ENCODE peak calls at places on chromosomes 5 and 9, in seven cellular contexts. E is effector memory CD4-positive, alpha-beta T cell; H is AG10803; R is Caco-2; V is GM12865; W is cardiac muscle cell; Q is CD8-positive, alpha-beta memory T cell. T is an unnamed sample.

GRCh38 chr5:146005723-146006122 is 69.3 kb downstream of the SH3RF2 start:
- DNase-seq in E (no peak), H (peak), R (no peak), V (no peak), W (no peak), Q (no peak), T (no peak)

GRCh38 chr5:34062419-34062818 is 19.4 kb upstream of the C1QTNF3 start:
- DNase-seq in E (no peak), H (peak), R (no peak), V (no peak), W (peak), Q (no peak), T (no peak)

GRCh38 chr9:110580850-110581249 is 1.3 kb upstream of the SVEP1 start:
- DNase-seq in E (no peak), H (peak), R (no peak), V (no peak), W (no peak), Q (no peak), T (no peak)

GRCh38 chr9:92747459-92748232 is 17.0 kb downstream of the BICD2 start:
- DNase-seq in E (no peak), H (no peak), R (no peak), V (no peak), W (no peak), Q (no peak), T (no peak)

GRCh38 chr9:110969971-110970381 is 68.3 kb downstream of the LPAR1 start:
- DNase-seq in E (no peak), H (peak), R (peak), V (no peak), W (peak), Q (no peak), T (no peak)

GRCh38 chr5:133844836-133845235 is 123.6 kb downstream of the C5orf15 start:
- DNase-seq in E (no peak), H (no peak), R (no peak), V (no peak), W (no peak), Q (no peak), T (no peak)

GRCh38 chr5:154587123-154587725 is 109.2 kb upstream of the HAND1 start:
- DNase-seq in E (no peak), H (no peak), R (peak), V (no peak), W (peak), Q (no peak), T (no peak)

GRCh38 chr5:135468086-135468485 is 15.9 kb upstream of the TIFAB start:
- DNase-seq in E (no peak), H (no peak), R (peak), V (no peak), W (no peak), Q (no peak), T (no peak)

GRCh38 chr5:177403194-177403825 is 2.8 kb upstream of the PFN3 start:
- DNase-seq in E (peak), H (no peak), R (peak), V (peak), W (no peak), Q (peak), T (peak)

GRCh38 chr5:56123531-56124243 is 109.4 kb downstream of the ANKRD55 start:
- DNase-seq in E (no peak), H (peak), R (peak), V (no peak), W (peak), Q (no peak), T (no peak)

GRCh38 chr9:128113526-128114325 is 13.8 kb downstream of the PTGES2 start:
- DNase-seq in E (no peak), H (no peak), R (peak), V (no peak), W (no peak), Q (peak), T (no peak)

GRCh38 chr5:177403826-177404640 is 3.6 kb upstream of the PFN3 start:
- DNase-seq in E (peak), H (peak), R (peak), V (peak), W (peak), Q (peak), T (peak)

GRCh38 chr9:89576404-89576824 is 28.4 kb upstream of the GADD45G start:
- DNase-seq in E (no peak), H (peak), R (no peak), V (peak), W (peak), Q (no peak), T (peak)

DNA sequence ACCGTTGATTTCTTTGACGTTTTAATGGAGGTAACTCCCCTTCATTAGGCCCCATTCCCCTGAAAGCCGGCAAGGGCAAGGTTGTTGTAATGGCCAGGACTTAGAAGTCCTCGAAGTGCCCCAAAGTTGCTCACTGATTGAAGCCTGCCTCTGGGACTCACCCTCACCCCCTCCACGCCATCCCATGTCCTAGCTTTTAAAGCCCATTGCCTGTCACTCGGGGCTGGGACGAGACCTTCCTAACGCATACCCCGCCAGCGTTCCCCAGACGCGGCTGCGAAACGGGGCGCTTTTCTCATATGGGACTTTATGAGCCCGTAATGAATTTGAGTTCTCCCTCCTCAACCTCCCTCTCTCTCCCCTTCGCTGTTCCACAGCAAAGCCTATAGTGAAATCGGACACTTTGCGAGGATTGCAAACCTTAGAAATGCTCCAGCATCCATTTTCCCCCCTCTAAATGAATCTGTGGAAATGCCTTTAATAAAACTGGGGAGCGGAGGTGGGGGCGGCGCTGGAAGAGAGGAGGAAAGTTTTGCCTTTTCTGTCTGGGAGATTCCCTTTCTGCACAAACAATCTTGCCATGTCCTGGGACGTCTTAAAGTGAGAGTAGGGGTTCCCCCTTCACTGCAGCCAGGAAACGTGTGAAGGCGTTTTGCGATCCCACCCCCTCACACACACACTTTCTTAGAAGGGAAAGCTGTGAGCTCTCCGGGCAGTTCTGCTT is 1.5 kb downstream of the PAPPA start:
- DNase-seq in E (no peak), H (peak), R (no peak), V (no peak), W (peak), Q (no peak), T (no peak)
- H3K4me3 ChIP-seq in E (no peak), H (peak), R (no peak), V (no peak), W (peak), Q (no peak), T (no peak)

GRCh38 chr9:83956288-83957028 is 23.6 kb downstream of the HNRNPK start:
- DNase-seq in E (peak), H (peak), R (peak), V (peak), W (peak), Q (peak), T (peak)
- H3K4me3 ChIP-seq in E (peak), H (peak), R (peak), V (peak), W (no peak), Q (peak), T (peak)

GRCh38 chr9:14365667-14366066 is 51.7 kb upstream of the NFIB start:
- DNase-seq in E (no peak), H (peak), R (no peak), V (no peak), W (no peak), Q (no peak), T (no peak)
- H3K4me3 ChIP-seq in E (no peak), H (no peak), R (no peak), V (no peak), W (no peak), Q (no peak), T (no peak)

GRCh38 chr5:137959488-137959887 is 70.2 kb downstream of the PKD2L2 start:
- DNase-seq in E (no peak), H (no peak), R (no peak), V (no peak), W (no peak), Q (no peak), T (no peak)

GRCh38 chr5:137957948-137958347 is 68.7 kb downstream of the PKD2L2 start:
- DNase-seq in E (no peak), H (no peak), R (no peak), V (no peak), W (peak), Q (no peak), T (no peak)

GRCh38 chr5:137960141-137960540 is 70.9 kb downstream of the PKD2L2 start:
- DNase-seq in E (no peak), H (no peak), R (no peak), V (no peak), W (peak), Q (no peak), T (no peak)

DNA sequence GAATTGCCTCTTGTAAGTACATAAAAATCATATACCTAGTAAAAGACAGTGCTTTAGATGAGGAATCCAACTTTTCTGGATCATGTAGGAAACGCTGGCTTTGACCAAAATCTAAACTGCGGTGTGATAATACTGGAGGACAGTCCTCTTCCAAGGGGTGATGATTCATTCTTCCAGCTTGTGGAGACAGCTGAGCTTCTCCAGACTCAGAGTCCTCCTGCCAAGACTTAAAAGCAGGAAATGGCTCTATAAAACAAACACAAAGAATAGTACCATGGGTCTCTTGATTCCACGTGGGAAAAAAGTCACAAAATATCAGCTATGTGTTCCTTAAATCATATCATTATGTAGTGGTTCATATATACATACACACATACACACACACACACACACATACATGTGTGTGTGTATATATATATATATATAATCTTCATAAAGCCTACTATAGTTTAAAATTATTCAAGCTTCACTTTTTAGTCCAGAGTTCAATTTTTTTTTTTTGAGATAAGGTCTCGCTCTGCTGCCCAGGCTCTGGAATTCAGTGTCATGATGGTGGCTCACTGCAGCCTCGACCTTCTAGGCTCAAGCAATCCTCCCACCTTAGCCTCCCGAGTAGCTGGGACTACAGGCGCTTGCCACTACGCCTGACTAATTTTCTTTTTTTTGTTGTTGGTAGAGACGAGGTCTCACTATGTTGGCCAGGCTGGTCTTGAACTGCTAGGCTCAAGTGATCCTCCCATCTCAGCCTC is 65.0 kb downstream of the PKD2L2 start:
- DNase-seq in E (no peak), H (peak), R (no peak), V (no peak), W (peak), Q (no peak), T (no peak)
- H3K4me3 ChIP-seq in E (no peak), H (peak), R (no peak), V (no peak), W (no peak), Q (no peak), T (no peak)

GRCh38 chr5:50665091-50665490 is 1.3 kb upstream of the PARP8 start:
- DNase-seq in E (no peak), H (no peak), R (no peak), V (no peak), W (no peak), Q (no peak), T (no peak)
- H3K4me3 ChIP-seq in E (no peak), H (no peak), R (no peak), V (no peak), W (no peak), Q (no peak), T (no peak)

DNA sequence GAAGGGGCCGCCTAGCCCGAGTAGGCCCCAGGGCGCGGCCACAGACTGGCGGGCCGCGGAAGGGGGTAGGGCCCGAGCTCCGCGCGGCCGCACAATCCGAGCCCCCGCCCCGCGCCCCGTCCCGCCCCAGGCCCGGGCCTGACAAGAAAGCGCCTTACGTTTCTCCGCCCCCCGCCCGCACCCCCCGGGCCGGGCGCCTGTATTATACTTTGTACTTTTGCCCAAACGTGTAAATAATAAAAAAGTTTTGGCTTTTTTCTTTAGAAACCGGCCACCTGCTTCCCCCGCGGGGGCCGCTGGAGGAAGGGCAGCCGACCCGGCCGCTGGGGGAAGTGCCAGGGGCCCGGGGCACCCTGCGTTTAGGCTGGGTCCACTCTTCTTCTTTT is 2.6 kb downstream of the TLX3 start:
- DNase-seq in E (no peak), H (no peak), R (no peak), V (no peak), W (no peak), Q (no peak), T (no peak)
- H3K4me3 ChIP-seq in E (no peak), H (no peak), R (peak), V (no peak), W (peak), Q (no peak), T (no peak)

GRCh38 chr9:12329623-12329985 is 363.6 kb upstream of the TYRP1 start:
- DNase-seq in E (no peak), H (no peak), R (no peak), V (no peak), W (no peak), Q (no peak), T (no peak)
- H3K4me3 ChIP-seq in E (no peak), H (no peak), R (no peak), V (no peak), W (no peak), Q (no peak), T (no peak)

GRCh38 chr5:16934123-16934522 is 2.0 kb downstream of the MYO10 start:
- DNase-seq in E (no peak), H (peak), R (peak), V (peak), W (peak), Q (no peak), T (no peak)

GRCh38 chr5:16935271-16936149 is 578 bp downstream of the MYO10 start:
- DNase-seq in E (no peak), H (no peak), R (peak), V (peak), W (no peak), Q (no peak), T (peak)

GRCh38 chr5:16933337-16933736 is 2.8 kb downstream of the MYO10 start:
- DNase-seq in E (no peak), H (no peak), R (no peak), V (no peak), W (no peak), Q (no peak), T (no peak)

GRCh38 chr5:16936150-16937022 is at the start of gene MYO10:
- DNase-seq in E (peak), H (peak), R (peak), V (peak), W (peak), Q (no peak), T (peak)

GRCh38 chr5:16934669-16935068 is 1.4 kb downstream of the MYO10 start:
- DNase-seq in E (no peak), H (no peak), R (no peak), V (no peak), W (no peak), Q (no peak), T (no peak)
- H3K4me3 ChIP-seq in E (no peak), H (peak), R (peak), V (no peak), W (peak), Q (no peak), T (no peak)

DNA sequence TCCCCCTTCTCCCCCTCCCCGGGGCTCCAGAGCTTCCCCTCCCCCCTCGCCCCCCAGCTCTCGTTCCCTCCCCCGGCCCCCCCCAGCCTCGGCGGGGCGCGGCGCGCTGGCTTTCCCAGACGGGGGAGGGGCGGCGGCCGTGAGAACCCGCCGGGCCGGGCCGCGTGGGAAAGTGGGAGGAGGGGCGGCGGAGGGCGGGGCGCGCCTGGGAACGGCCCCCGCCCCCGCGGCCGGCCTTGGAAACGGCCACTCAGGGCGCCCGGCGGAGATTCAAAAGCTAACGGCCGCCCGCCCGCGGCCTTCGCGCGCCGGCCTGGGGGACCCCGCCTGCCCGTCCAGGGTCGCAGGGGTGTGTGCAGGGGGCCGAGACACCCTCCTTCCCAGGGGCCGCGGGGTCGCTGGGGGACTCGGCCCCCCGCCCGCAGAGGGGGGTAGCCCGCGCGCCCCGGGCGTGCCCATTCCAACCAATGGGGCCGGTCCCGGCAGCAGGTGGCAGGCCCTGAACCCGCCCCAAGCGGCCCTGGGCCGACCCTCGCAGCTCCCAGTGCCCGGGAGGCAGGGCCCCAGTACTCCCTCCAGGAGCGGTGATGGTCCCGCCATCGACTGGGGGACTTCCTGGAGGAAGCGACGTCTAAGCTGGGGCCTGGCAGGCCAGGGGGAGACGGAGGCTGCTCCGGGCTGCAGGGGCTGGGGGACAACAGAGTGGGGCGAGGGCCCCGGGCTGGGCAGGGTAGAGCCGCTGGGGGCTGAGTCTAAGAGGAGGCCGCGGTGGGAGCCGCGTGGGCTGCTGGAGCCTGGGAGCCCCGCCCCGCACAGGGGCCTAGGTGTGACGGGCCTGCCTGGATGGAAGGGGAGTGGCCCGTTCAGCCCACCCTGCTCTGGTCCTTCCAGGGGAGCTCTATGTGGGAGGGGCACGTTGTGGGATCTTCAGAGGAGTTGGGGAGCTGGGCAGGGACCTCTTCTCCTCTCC is 14.2 kb upstream of the NRARP start:
- DNase-seq in E (no peak), H (no peak), R (peak), V (peak), W (peak), Q (peak), T (no peak)
- H3K4me3 ChIP-seq in E (no peak), H (no peak), R (peak), V (peak), W (peak), Q (no peak), T (no peak)

DNA sequence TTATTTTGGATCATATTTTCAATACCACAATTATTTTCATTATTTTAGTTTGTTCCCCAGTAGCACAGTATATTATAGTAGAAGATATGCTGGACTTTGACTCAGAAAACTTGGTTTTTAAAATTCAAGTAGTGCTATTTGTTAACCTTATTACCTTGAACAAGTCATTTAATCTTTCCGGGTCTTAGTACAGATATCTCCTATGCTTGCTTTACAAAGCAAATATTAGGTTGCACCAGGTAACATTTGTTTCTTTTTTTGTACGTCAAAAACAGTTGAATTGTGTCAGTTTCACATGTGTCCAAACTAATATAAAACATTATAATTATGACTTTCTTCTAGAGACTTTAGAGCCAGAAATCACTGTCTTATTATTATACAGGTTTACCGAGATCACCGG is 338.1 kb downstream of the ARL15 start:
- DNase-seq in E (no peak), H (no peak), R (no peak), V (no peak), W (no peak), Q (no peak), T (no peak)
- H3K4me3 ChIP-seq in E (no peak), H (no peak), R (no peak), V (no peak), W (no peak), Q (no peak), T (no peak)

T was measured in naive thymus-derived CD4-positive, alpha-beta T cell.